ENCODE peak calls at places on chromosomes 2 and 18, in nine cellular contexts. One of them, this sample, is unnamed.

GRCh38 chr18:50610349-50610748 is 50.5 kb downstream of the MAPK4 start:
- DNase-seq in iPS-NIHi11: no peak
- DNase-seq in activated T-helper 1 cell treated with Interleukin-2 at 50 U/mL for 16 hours: no peak
- DNase-seq in GM12892: no peak
- DNase-seq in sciatic nerve: no peak
- DNase-seq in GM23248: no peak
- DNase-seq in prostate gland: no peak
- DNase-seq in stimulated activated CD4-positive, alpha-beta T cell treated with anti-CD3 and anti-CD28 coated beads, Interleukin-1b, Interleukin-23, amount 100 ng/mL, for 24 hours: no peak
- DNase-seq in stimulated activated CD8-positive, alpha-beta memory T cell treated with anti-CD3 and anti-CD28 coated beads, Interleukin-12 subunit alpha, Interleukin-12 subunit beta, amount 100 ng/mL, for 4 hours: no peak
- DNase-seq in this sample: no peak

GRCh38 chr2:101406867-101407266 is 19.6 kb upstream of the CREG2 start:
- DNase-seq in stimulated activated CD4-positive, alpha-beta T cell treated with anti-CD3 and anti-CD28 coated beads, Interleukin-1b, Interleukin-23, amount 100 ng/mL, for 24 hours: no peak
- DNase-seq in iPS-NIHi11: no peak
- DNase-seq in activated T-helper 1 cell treated with Interleukin-2 at 50 U/mL for 16 hours: no peak
- DNase-seq in stimulated activated CD8-positive, alpha-beta memory T cell treated with anti-CD3 and anti-CD28 coated beads, Interleukin-12 subunit alpha, Interleukin-12 subunit beta, amount 100 ng/mL, for 4 hours: no peak
- DNase-seq in sciatic nerve: no peak
- DNase-seq in GM12892: no peak
- DNase-seq in prostate gland: no peak
- DNase-seq in GM23248: peak
- DNase-seq in this sample: no peak

GRCh38 chr2:234001380-234001993 is 49.0 kb upstream of the SPP2 start:
- DNase-seq in stimulated activated CD8-positive, alpha-beta memory T cell treated with anti-CD3 and anti-CD28 coated beads, Interleukin-12 subunit alpha, Interleukin-12 subunit beta, amount 100 ng/mL, for 4 hours: no peak
- DNase-seq in stimulated activated CD4-positive, alpha-beta T cell treated with anti-CD3 and anti-CD28 coated beads, Interleukin-1b, Interleukin-23, amount 100 ng/mL, for 24 hours: no peak
- DNase-seq in iPS-NIHi11: no peak
- DNase-seq in GM12892: no peak
- DNase-seq in prostate gland: no peak
- DNase-seq in GM23248: no peak
- DNase-seq in activated T-helper 1 cell treated with Interleukin-2 at 50 U/mL for 16 hours: no peak
- DNase-seq in sciatic nerve: no peak
- DNase-seq in this sample: no peak

GRCh38 chr2:190841707-190842505 is 38.7 kb upstream of the GLS start:
- DNase-seq in activated T-helper 1 cell treated with Interleukin-2 at 50 U/mL for 16 hours: no peak
- DNase-seq in stimulated activated CD8-positive, alpha-beta memory T cell treated with anti-CD3 and anti-CD28 coated beads, Interleukin-12 subunit alpha, Interleukin-12 subunit beta, amount 100 ng/mL, for 4 hours: no peak
- DNase-seq in stimulated activated CD4-positive, alpha-beta T cell treated with anti-CD3 and anti-CD28 coated beads, Interleukin-1b, Interleukin-23, amount 100 ng/mL, for 24 hours: no peak
- DNase-seq in prostate gland: no peak
- DNase-seq in iPS-NIHi11: no peak
- DNase-seq in sciatic nerve: no peak
- DNase-seq in GM23248: peak
- DNase-seq in GM12892: no peak
- DNase-seq in this sample: no peak

GRCh38 chr2:48715956-48716355 is 39.6 kb downstream of the LHCGR start:
- DNase-seq in GM23248: no peak
- DNase-seq in stimulated activated CD4-positive, alpha-beta T cell treated with anti-CD3 and anti-CD28 coated beads, Interleukin-1b, Interleukin-23, amount 100 ng/mL, for 24 hours: no peak
- DNase-seq in prostate gland: no peak
- DNase-seq in stimulated activated CD8-positive, alpha-beta memory T cell treated with anti-CD3 and anti-CD28 coated beads, Interleukin-12 subunit alpha, Interleukin-12 subunit beta, amount 100 ng/mL, for 4 hours: no peak
- DNase-seq in sciatic nerve: no peak
- DNase-seq in GM12892: no peak
- DNase-seq in activated T-helper 1 cell treated with Interleukin-2 at 50 U/mL for 16 hours: no peak
- DNase-seq in iPS-NIHi11: no peak
- DNase-seq in this sample: no peak

GRCh38 chr2:100182494-100183355 is 40.3 kb upstream of the AFF3 start:
- DNase-seq in GM12892: no peak
- DNase-seq in stimulated activated CD8-positive, alpha-beta memory T cell treated with anti-CD3 and anti-CD28 coated beads, Interleukin-12 subunit alpha, Interleukin-12 subunit beta, amount 100 ng/mL, for 4 hours: no peak
- DNase-seq in activated T-helper 1 cell treated with Interleukin-2 at 50 U/mL for 16 hours: no peak
- DNase-seq in GM23248: peak
- DNase-seq in sciatic nerve: no peak
- DNase-seq in iPS-NIHi11: no peak
- DNase-seq in stimulated activated CD4-positive, alpha-beta T cell treated with anti-CD3 and anti-CD28 coated beads, Interleukin-1b, Interleukin-23, amount 100 ng/mL, for 24 hours: no peak
- DNase-seq in prostate gland: no peak
- DNase-seq in this sample: no peak

GRCh38 chr18:76452357-76452756 is 42.7 kb downstream of the ZNF516 start:
- DNase-seq in stimulated activated CD4-positive, alpha-beta T cell treated with anti-CD3 and anti-CD28 coated beads, Interleukin-1b, Interleukin-23, amount 100 ng/mL, for 24 hours: no peak
- DNase-seq in activated T-helper 1 cell treated with Interleukin-2 at 50 U/mL for 16 hours: no peak
- DNase-seq in GM23248: peak
- DNase-seq in GM12892: no peak
- DNase-seq in sciatic nerve: peak
- DNase-seq in iPS-NIHi11: no peak
- DNase-seq in stimulated activated CD8-positive, alpha-beta memory T cell treated with anti-CD3 and anti-CD28 coated beads, Interleukin-12 subunit alpha, Interleukin-12 subunit beta, amount 100 ng/mL, for 4 hours: no peak
- DNase-seq in prostate gland: no peak
- DNase-seq in this sample: no peak

GRCh38 chr2:14745288-14746076 is 113.0 kb downstream of the LRATD1 start:
- DNase-seq in stimulated activated CD4-positive, alpha-beta T cell treated with anti-CD3 and anti-CD28 coated beads, Interleukin-1b, Interleukin-23, amount 100 ng/mL, for 24 hours: no peak
- DNase-seq in iPS-NIHi11: no peak
- DNase-seq in prostate gland: no peak
- DNase-seq in GM12892: no peak
- DNase-seq in sciatic nerve: no peak
- DNase-seq in GM23248: peak
- DNase-seq in activated T-helper 1 cell treated with Interleukin-2 at 50 U/mL for 16 hours: no peak
- DNase-seq in stimulated activated CD8-positive, alpha-beta memory T cell treated with anti-CD3 and anti-CD28 coated beads, Interleukin-12 subunit alpha, Interleukin-12 subunit beta, amount 100 ng/mL, for 4 hours: no peak
- DNase-seq in this sample: no peak

GRCh38 chr2:7020059-7020458 is 102.8 kb downstream of the RNF144A start:
- DNase-seq in stimulated activated CD8-positive, alpha-beta memory T cell treated with anti-CD3 and anti-CD28 coated beads, Interleukin-12 subunit alpha, Interleukin-12 subunit beta, amount 100 ng/mL, for 4 hours: no peak
- DNase-seq in activated T-helper 1 cell treated with Interleukin-2 at 50 U/mL for 16 hours: no peak
- DNase-seq in iPS-NIHi11: no peak
- DNase-seq in GM12892: no peak
- DNase-seq in stimulated activated CD4-positive, alpha-beta T cell treated with anti-CD3 and anti-CD28 coated beads, Interleukin-1b, Interleukin-23, amount 100 ng/mL, for 24 hours: no peak
- DNase-seq in GM23248: no peak
- DNase-seq in sciatic nerve: no peak
- DNase-seq in prostate gland: no peak
- DNase-seq in this sample: no peak

GRCh38 chr18:39951321-39951720 is 2003.7 kb upstream of the PIK3C3 start:
- DNase-seq in stimulated activated CD8-positive, alpha-beta memory T cell treated with anti-CD3 and anti-CD28 coated beads, Interleukin-12 subunit alpha, Interleukin-12 subunit beta, amount 100 ng/mL, for 4 hours: no peak
- DNase-seq in iPS-NIHi11: no peak
- DNase-seq in sciatic nerve: no peak
- DNase-seq in activated T-helper 1 cell treated with Interleukin-2 at 50 U/mL for 16 hours: no peak
- DNase-seq in prostate gland: no peak
- DNase-seq in stimulated activated CD4-positive, alpha-beta T cell treated with anti-CD3 and anti-CD28 coated beads, Interleukin-1b, Interleukin-23, amount 100 ng/mL, for 24 hours: no peak
- DNase-seq in GM23248: peak
- DNase-seq in GM12892: no peak
- DNase-seq in this sample: no peak

GRCh38 chr18:11393486-11393885 is 215.9 kb upstream of the SLC35G4 start:
- DNase-seq in iPS-NIHi11: no peak
- DNase-seq in stimulated activated CD4-positive, alpha-beta T cell treated with anti-CD3 and anti-CD28 coated beads, Interleukin-1b, Interleukin-23, amount 100 ng/mL, for 24 hours: no peak
- DNase-seq in activated T-helper 1 cell treated with Interleukin-2 at 50 U/mL for 16 hours: no peak
- DNase-seq in stimulated activated CD8-positive, alpha-beta memory T cell treated with anti-CD3 and anti-CD28 coated beads, Interleukin-12 subunit alpha, Interleukin-12 subunit beta, amount 100 ng/mL, for 4 hours: no peak
- DNase-seq in sciatic nerve: peak
- DNase-seq in GM12892: no peak
- DNase-seq in prostate gland: no peak
- DNase-seq in GM23248: no peak
- DNase-seq in this sample: no peak

GRCh38 chr18:74724186-74724585 is 126.5 kb downstream of the ZNF407 start:
- DNase-seq in iPS-NIHi11: no peak
- DNase-seq in GM23248: peak
- DNase-seq in stimulated activated CD8-positive, alpha-beta memory T cell treated with anti-CD3 and anti-CD28 coated beads, Interleukin-12 subunit alpha, Interleukin-12 subunit beta, amount 100 ng/mL, for 4 hours: no peak
- DNase-seq in sciatic nerve: no peak
- DNase-seq in prostate gland: no peak
- DNase-seq in stimulated activated CD4-positive, alpha-beta T cell treated with anti-CD3 and anti-CD28 coated beads, Interleukin-1b, Interleukin-23, amount 100 ng/mL, for 24 hours: no peak
- DNase-seq in GM12892: no peak
- DNase-seq in activated T-helper 1 cell treated with Interleukin-2 at 50 U/mL for 16 hours: no peak
- DNase-seq in this sample: no peak

GRCh38 chr18:63131106-63131943 is 188.2 kb downstream of the BCL2 start:
- DNase-seq in stimulated activated CD4-positive, alpha-beta T cell treated with anti-CD3 and anti-CD28 coated beads, Interleukin-1b, Interleukin-23, amount 100 ng/mL, for 24 hours: no peak
- DNase-seq in activated T-helper 1 cell treated with Interleukin-2 at 50 U/mL for 16 hours: peak
- DNase-seq in GM23248: peak
- DNase-seq in sciatic nerve: peak
- DNase-seq in GM12892: no peak
- DNase-seq in stimulated activated CD8-positive, alpha-beta memory T cell treated with anti-CD3 and anti-CD28 coated beads, Interleukin-12 subunit alpha, Interleukin-12 subunit beta, amount 100 ng/mL, for 4 hours: no peak
- DNase-seq in prostate gland: peak
- DNase-seq in iPS-NIHi11: peak
- DNase-seq in this sample: peak

GRCh38 chr2:152585830-152586484 is 131.3 kb downstream of the PRPF40A start:
- DNase-seq in GM23248: peak
- DNase-seq in activated T-helper 1 cell treated with Interleukin-2 at 50 U/mL for 16 hours: no peak
- DNase-seq in prostate gland: no peak
- DNase-seq in iPS-NIHi11: no peak
- DNase-seq in GM12892: no peak
- DNase-seq in sciatic nerve: no peak
- DNase-seq in stimulated activated CD4-positive, alpha-beta T cell treated with anti-CD3 and anti-CD28 coated beads, Interleukin-1b, Interleukin-23, amount 100 ng/mL, for 24 hours: no peak
- DNase-seq in stimulated activated CD8-positive, alpha-beta memory T cell treated with anti-CD3 and anti-CD28 coated beads, Interleukin-12 subunit alpha, Interleukin-12 subunit beta, amount 100 ng/mL, for 4 hours: no peak
- DNase-seq in this sample: no peak

GRCh38 chr2:38148501-38148900 is 72.5 kb upstream of the CYP1B1 start:
- DNase-seq in prostate gland: peak
- DNase-seq in stimulated activated CD4-positive, alpha-beta T cell treated with anti-CD3 and anti-CD28 coated beads, Interleukin-1b, Interleukin-23, amount 100 ng/mL, for 24 hours: no peak
- DNase-seq in activated T-helper 1 cell treated with Interleukin-2 at 50 U/mL for 16 hours: no peak
- DNase-seq in GM12892: no peak
- DNase-seq in GM23248: peak
- DNase-seq in sciatic nerve: no peak
- DNase-seq in iPS-NIHi11: no peak
- DNase-seq in stimulated activated CD8-positive, alpha-beta memory T cell treated with anti-CD3 and anti-CD28 coated beads, Interleukin-12 subunit alpha, Interleukin-12 subunit beta, amount 100 ng/mL, for 4 hours: no peak
- DNase-seq in this sample: no peak

GRCh38 chr2:48250474-48250844 is 279.5 kb upstream of the STON1 start:
- DNase-seq in stimulated activated CD4-positive, alpha-beta T cell treated with anti-CD3 and anti-CD28 coated beads, Interleukin-1b, Interleukin-23, amount 100 ng/mL, for 24 hours: no peak
- DNase-seq in iPS-NIHi11: no peak
- DNase-seq in prostate gland: no peak
- DNase-seq in GM23248: no peak
- DNase-seq in activated T-helper 1 cell treated with Interleukin-2 at 50 U/mL for 16 hours: no peak
- DNase-seq in stimulated activated CD8-positive, alpha-beta memory T cell treated with anti-CD3 and anti-CD28 coated beads, Interleukin-12 subunit alpha, Interleukin-12 subunit beta, amount 100 ng/mL, for 4 hours: no peak
- DNase-seq in GM12892: no peak
- DNase-seq in sciatic nerve: no peak
- DNase-seq in this sample: no peak

GRCh38 chr2:201235865-201236811 is 24.2 kb upstream of the CASP8 start:
- DNase-seq in iPS-NIHi11: peak
- DNase-seq in prostate gland: peak
- DNase-seq in GM23248: peak
- DNase-seq in GM12892: no peak
- DNase-seq in sciatic nerve: peak
- DNase-seq in activated T-helper 1 cell treated with Interleukin-2 at 50 U/mL for 16 hours: no peak
- DNase-seq in stimulated activated CD8-positive, alpha-beta memory T cell treated with anti-CD3 and anti-CD28 coated beads, Interleukin-12 subunit alpha, Interleukin-12 subunit beta, amount 100 ng/mL, for 4 hours: no peak
- DNase-seq in stimulated activated CD4-positive, alpha-beta T cell treated with anti-CD3 and anti-CD28 coated beads, Interleukin-1b, Interleukin-23, amount 100 ng/mL, for 24 hours: no peak
- DNase-seq in this sample: peak

GRCh38 chr2:72981516-72981915 is 64.2 kb downstream of the EMX1 start:
- DNase-seq in activated T-helper 1 cell treated with Interleukin-2 at 50 U/mL for 16 hours: no peak
- DNase-seq in stimulated activated CD8-positive, alpha-beta memory T cell treated with anti-CD3 and anti-CD28 coated beads, Interleukin-12 subunit alpha, Interleukin-12 subunit beta, amount 100 ng/mL, for 4 hours: no peak
- DNase-seq in sciatic nerve: no peak
- DNase-seq in stimulated activated CD4-positive, alpha-beta T cell treated with anti-CD3 and anti-CD28 coated beads, Interleukin-1b, Interleukin-23, amount 100 ng/mL, for 24 hours: no peak
- DNase-seq in prostate gland: no peak
- DNase-seq in GM23248: no peak
- DNase-seq in iPS-NIHi11: no peak
- DNase-seq in GM12892: no peak
- DNase-seq in this sample: no peak

GRCh38 chr2:25341753-25342371 is at the start of gene DNMT3A:
- DNase-seq in GM23248: peak
- DNase-seq in GM12892: peak
- DNase-seq in stimulated activated CD4-positive, alpha-beta T cell treated with anti-CD3 and anti-CD28 coated beads, Interleukin-1b, Interleukin-23, amount 100 ng/mL, for 24 hours: no peak
- DNase-seq in prostate gland: peak
- DNase-seq in stimulated activated CD8-positive, alpha-beta memory T cell treated with anti-CD3 and anti-CD28 coated beads, Interleukin-12 subunit alpha, Interleukin-12 subunit beta, amount 100 ng/mL, for 4 hours: peak
- DNase-seq in iPS-NIHi11: peak
- DNase-seq in activated T-helper 1 cell treated with Interleukin-2 at 50 U/mL for 16 hours: peak
- DNase-seq in sciatic nerve: peak
- DNase-seq in this sample: no peak

GRCh38 chr2:104448661-104449410 is 405.1 kb upstream of the POU3F3 start:
- DNase-seq in prostate gland: no peak
- DNase-seq in activated T-helper 1 cell treated with Interleukin-2 at 50 U/mL for 16 hours: no peak
- DNase-seq in GM23248: no peak
- DNase-seq in GM12892: no peak
- DNase-seq in sciatic nerve: no peak
- DNase-seq in iPS-NIHi11: no peak
- DNase-seq in stimulated activated CD4-positive, alpha-beta T cell treated with anti-CD3 and anti-CD28 coated beads, Interleukin-1b, Interleukin-23, amount 100 ng/mL, for 24 hours: no peak
- DNase-seq in stimulated activated CD8-positive, alpha-beta memory T cell treated with anti-CD3 and anti-CD28 coated beads, Interleukin-12 subunit alpha, Interleukin-12 subunit beta, amount 100 ng/mL, for 4 hours: no peak
- DNase-seq in this sample: no peak

GRCh38 chr2:24359701-24360049 is 661 bp downstream of the ITSN2 start:
- DNase-seq in stimulated activated CD8-positive, alpha-beta memory T cell treated with anti-CD3 and anti-CD28 coated beads, Interleukin-12 subunit alpha, Interleukin-12 subunit beta, amount 100 ng/mL, for 4 hours: peak
- DNase-seq in GM12892: no peak
- DNase-seq in sciatic nerve: peak
- DNase-seq in stimulated activated CD4-positive, alpha-beta T cell treated with anti-CD3 and anti-CD28 coated beads, Interleukin-1b, Interleukin-23, amount 100 ng/mL, for 24 hours: peak
- DNase-seq in GM23248: peak
- DNase-seq in iPS-NIHi11: no peak
- DNase-seq in activated T-helper 1 cell treated with Interleukin-2 at 50 U/mL for 16 hours: peak
- DNase-seq in prostate gland: peak
- DNase-seq in this sample: peak

GRCh38 chr2:50346104-50346503 is 685.8 kb downstream of the NRXN1 start:
- DNase-seq in activated T-helper 1 cell treated with Interleukin-2 at 50 U/mL for 16 hours: no peak
- DNase-seq in iPS-NIHi11: peak
- DNase-seq in stimulated activated CD8-positive, alpha-beta memory T cell treated with anti-CD3 and anti-CD28 coated beads, Interleukin-12 subunit alpha, Interleukin-12 subunit beta, amount 100 ng/mL, for 4 hours: no peak
- DNase-seq in GM12892: no peak
- DNase-seq in prostate gland: no peak
- DNase-seq in GM23248: no peak
- DNase-seq in stimulated activated CD4-positive, alpha-beta T cell treated with anti-CD3 and anti-CD28 coated beads, Interleukin-1b, Interleukin-23, amount 100 ng/mL, for 24 hours: no peak
- DNase-seq in sciatic nerve: no peak
- DNase-seq in this sample: no peak

GRCh38 chr18:33673689-33674088 is 95.7 kb downstream of the ASXL3 start:
- DNase-seq in stimulated activated CD4-positive, alpha-beta T cell treated with anti-CD3 and anti-CD28 coated beads, Interleukin-1b, Interleukin-23, amount 100 ng/mL, for 24 hours: no peak
- DNase-seq in GM12892: no peak
- DNase-seq in iPS-NIHi11: no peak
- DNase-seq in stimulated activated CD8-positive, alpha-beta memory T cell treated with anti-CD3 and anti-CD28 coated beads, Interleukin-12 subunit alpha, Interleukin-12 subunit beta, amount 100 ng/mL, for 4 hours: no peak
- DNase-seq in activated T-helper 1 cell treated with Interleukin-2 at 50 U/mL for 16 hours: no peak
- DNase-seq in sciatic nerve: no peak
- DNase-seq in GM23248: no peak
- DNase-seq in prostate gland: no peak
- DNase-seq in this sample: no peak

GRCh38 chr2:48531141-48531648 is 1.2 kb downstream of the STON1 start:
- DNase-seq in sciatic nerve: no peak
- DNase-seq in prostate gland: peak
- DNase-seq in stimulated activated CD8-positive, alpha-beta memory T cell treated with anti-CD3 and anti-CD28 coated beads, Interleukin-12 subunit alpha, Interleukin-12 subunit beta, amount 100 ng/mL, for 4 hours: no peak
- DNase-seq in GM23248: peak
- DNase-seq in stimulated activated CD4-positive, alpha-beta T cell treated with anti-CD3 and anti-CD28 coated beads, Interleukin-1b, Interleukin-23, amount 100 ng/mL, for 24 hours: no peak
- DNase-seq in activated T-helper 1 cell treated with Interleukin-2 at 50 U/mL for 16 hours: no peak
- DNase-seq in GM12892: no peak
- DNase-seq in iPS-NIHi11: no peak
- DNase-seq in this sample: no peak

GRCh38 chr2:5391361-5391760 is 300.8 kb upstream of the SOX11 start:
- DNase-seq in stimulated activated CD4-positive, alpha-beta T cell treated with anti-CD3 and anti-CD28 coated beads, Interleukin-1b, Interleukin-23, amount 100 ng/mL, for 24 hours: no peak
- DNase-seq in GM23248: no peak
- DNase-seq in sciatic nerve: no peak
- DNase-seq in GM12892: no peak
- DNase-seq in iPS-NIHi11: no peak
- DNase-seq in stimulated activated CD8-positive, alpha-beta memory T cell treated with anti-CD3 and anti-CD28 coated beads, Interleukin-12 subunit alpha, Interleukin-12 subunit beta, amount 100 ng/mL, for 4 hours: no peak
- DNase-seq in activated T-helper 1 cell treated with Interleukin-2 at 50 U/mL for 16 hours: no peak
- DNase-seq in prostate gland: no peak
- DNase-seq in this sample: no peak